ENCODE peak calls at places on chromosomes 7 and 10, in eight cellular contexts. L, Y, G, S, U, V, O and Q are unnamed samples.

GRCh38 chr10:62377966-62378365 is 3.8 kb downstream of the ZNF365 start:
- DNase-seq in U (no peak), L (no peak), V (no peak), O (no peak), Y (no peak), S (no peak), G (no peak), Q (no peak)

GRCh38 chr10:99809931-99810615 is 27.6 kb downstream of the ABCC2 start:
- DNase-seq in Y (no peak), G (no peak), L (peak; percentile 80), S (peak; percentile 25), U (no peak), V (no peak), O (no peak), Q (no peak)

GRCh38 chr10:124045245-124045644 is 48.2 kb downstream of the CHST15 start:
- DNase-seq in Y (no peak), U (no peak), G (no peak), V (no peak), S (no peak), O (no peak), L (no peak), Q (no peak)

GRCh38 chr7:122803323-122803722 is 82.9 kb downstream of the CADPS2 start:
- DNase-seq in Y (no peak), G (no peak), U (no peak), L (no peak), S (peak; percentile 0), O (no peak), V (no peak), Q (no peak)

GRCh38 chr10:15321431-15322321 is 49.4 kb downstream of the FAM171A1 start:
- DNase-seq in G (no peak), Y (peak; percentile 45), L (no peak), O (no peak), S (peak; percentile 64), U (no peak), V (no peak), Q (no peak)

GRCh38 chr10:78972160-78972946 is 96.4 kb upstream of the ZMIZ1 start:
- DNase-seq in G (no peak), U (peak; percentile 65), S (peak; percentile 94), V (no peak), Y (peak; percentile 78), L (no peak), O (peak; percentile 90), Q (peak; percentile 74)

GRCh38 chr10:34507217-34507616 is 307.9 kb downstream of the PARD3 start:
- DNase-seq in U (no peak), O (no peak), S (no peak), G (no peak), V (no peak), Y (no peak), L (peak; percentile 24), Q (no peak)

GRCh38 chr7:121494531-121494930 is 98.4 kb upstream of the FAM3C start:
- DNase-seq in L (no peak), V (no peak), Y (no peak), S (no peak), U (no peak), G (no peak), O (no peak), Q (no peak)

GRCh38 chr10:26780793-26781601 is 79.8 kb downstream of the ABI1 start:
- DNase-seq in S (peak; percentile 96), L (no peak), Y (no peak), O (no peak), V (peak; percentile 95), G (no peak), U (no peak), Q (no peak)

GRCh38 chr10:113958631-113959382 is 84.9 kb upstream of the ADRB1 start:
- DNase-seq in O (peak; percentile 22), S (peak; percentile 96), L (no peak), Y (no peak), G (no peak), V (peak; percentile 90), U (peak; percentile 83), Q (no peak)

GRCh38 chr10:60728056-60728455 is 50.2 kb upstream of the CDK1 start:
- DNase-seq in Y (no peak), S (no peak), L (no peak), V (no peak), U (no peak), O (no peak), G (peak; percentile 75), Q (no peak)

GRCh38 chr10:122441961-122442360 is 12.5 kb upstream of the ARMS2 start:
- DNase-seq in Y (no peak), O (no peak), L (no peak), S (peak; percentile 79), G (no peak), V (peak; percentile 84), U (no peak), Q (no peak)

GRCh38 chr10:29412452-29413004 is 123.7 kb downstream of the LYZL1 start:
- DNase-seq in V (no peak), O (no peak), L (no peak), Y (no peak), S (peak; percentile 42), G (no peak), U (no peak), Q (no peak)

GRCh38 chr7:112383671-112384417 is 66.4 kb upstream of the IFRD1 start:
- DNase-seq in L (peak; percentile 60), G (no peak), U (no peak), S (peak; percentile 28), O (no peak), Y (no peak), V (no peak), Q (no peak)

GRCh38 chr7:138434458-138435093 is 25.5 kb upstream of the TRIM24 start:
- DNase-seq in V (no peak), S (no peak), G (no peak), L (no peak), Y (no peak), U (no peak), O (no peak), Q (no peak)

GRCh38 chr10:26743091-26743490 is 45.6 kb downstream of the PDSS1 start:
- DNase-seq in O (no peak), L (no peak), V (no peak), Y (no peak), U (no peak), G (no peak), S (peak; percentile 80), Q (no peak)

GRCh38 chr10:71600856-71601255 is 118.7 kb downstream of the C10orf105 start:
- DNase-seq in U (no peak), Y (no peak), L (no peak), O (no peak), G (no peak), S (peak; percentile 94), V (peak; percentile 42), Q (no peak)

GRCh38 chr10:97770265-97770664 is 1.5 kb downstream of the SFRP5 start:
- DNase-seq in V (no peak), L (no peak), O (no peak), Y (no peak), G (no peak), U (no peak), S (no peak), Q (no peak)
- H3K27ac ChIP-seq in V (no peak overlapping the region), L (no peak overlapping the region), O (no peak overlapping the region), Y (no peak overlapping the region), G (no peak overlapping the region), U (no peak overlapping the region), S (no peak overlapping the region), Q (no peak overlapping the region)

GRCh38 chr7:70766694-70767093 is 365.2 kb upstream of the GALNT17 start:
- DNase-seq in Y (no peak), S (no peak), V (no peak), L (no peak), G (no peak), U (no peak), O (no peak), Q (no peak)

GRCh38 chr7:70766109-70766508 is 365.8 kb upstream of the GALNT17 start:
- DNase-seq in Y (no peak), L (no peak), U (no peak), G (no peak), S (no peak), V (no peak), O (no peak), Q (no peak)

GRCh38 chr7:70764004-70764691 is 367.8 kb upstream of the GALNT17 start:
- DNase-seq in Y (no peak), O (no peak), U (no peak), G (no peak), S (no peak), V (no peak), L (no peak), Q (no peak)

GRCh38 chr7:70764701-70765208 is 367.2 kb upstream of the GALNT17 start:
- DNase-seq in G (no peak), L (no peak), O (no peak), S (no peak), U (no peak), V (no peak), Y (no peak), Q (no peak)

DNA sequence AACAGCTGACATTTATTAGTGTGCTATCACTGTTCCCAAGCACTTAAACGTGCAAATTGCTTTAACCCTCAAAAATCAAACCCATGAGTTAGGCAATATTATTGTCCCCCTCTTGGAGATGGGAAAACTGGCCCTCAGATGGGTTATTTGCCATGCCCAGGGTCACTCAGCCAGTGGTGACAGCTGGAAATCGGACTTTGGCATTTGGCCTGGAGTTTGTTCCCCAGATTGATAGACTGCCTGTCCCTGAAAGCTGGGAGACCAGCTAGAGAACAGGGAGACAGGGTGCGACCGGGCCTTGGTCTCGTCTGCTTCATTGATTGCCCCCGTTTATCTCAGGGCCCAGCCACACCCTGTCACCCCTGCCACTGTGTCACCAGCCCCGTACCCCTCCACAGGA is 366.3 kb upstream of the GALNT17 start:
- DNase-seq in L (no peak), S (no peak), U (no peak), G (no peak), V (no peak), O (no peak), Y (no peak), Q (no peak)
- H3K27ac ChIP-seq in L (no peak overlapping the region), S (no peak overlapping the region), U (no peak overlapping the region), G (no peak overlapping the region), V (no peak overlapping the region), O (no peak overlapping the region), Y (no peak overlapping the region), Q (peak overlapping the region; percentile 41)

GRCh38 chr7:2082357-2083038 is 150.2 kb downstream of the MAD1L1 start:
- DNase-seq in Y (peak; percentile 95), V (no peak), U (no peak), S (peak; percentile 96), O (peak; percentile 54), L (no peak), G (no peak), Q (no peak)

GRCh38 chr7:2078899-2079298 is 153.8 kb downstream of the MAD1L1 start:
- DNase-seq in G (no peak), O (no peak), U (no peak), L (no peak), Y (peak; percentile 66), S (no peak), V (no peak), Q (no peak)

GRCh38 chr7:2081526-2082356 is 151.0 kb downstream of the MAD1L1 start:
- DNase-seq in G (no peak), O (no peak), L (no peak), U (no peak), V (no peak), S (no peak), Y (no peak), Q (no peak)

GRCh38 chr7:2079332-2080068 is 153.2 kb downstream of the MAD1L1 start:
- DNase-seq in O (no peak), G (no peak), L (no peak), S (no peak), U (no peak), Y (peak; percentile 80), V (no peak), Q (no peak)

GRCh38 chr7:2080069-2080405 is 152.7 kb downstream of the MAD1L1 start:
- DNase-seq in V (no peak), S (no peak), L (no peak), G (no peak), U (no peak), O (no peak), Y (no peak), Q (no peak)
- H3K27ac ChIP-seq in V (no peak overlapping the region), S (no peak overlapping the region), L (no peak overlapping the region), G (no peak overlapping the region), U (no peak overlapping the region), O (no peak overlapping the region), Y (peak overlapping the region; percentile 78), Q (no peak overlapping the region)

GRCh38 chr7:128993419-128993818 is 55.7 kb downstream of the IRF5 start:
- DNase-seq in S (no peak), O (no peak), Y (peak; percentile 16), G (no peak), L (no peak), V (no peak), U (no peak), Q (no peak)
- H3K27ac ChIP-seq in S (no peak overlapping the region), O (no peak overlapping the region), Y (no peak overlapping the region), G (no peak overlapping the region), L (no peak overlapping the region), V (no peak overlapping the region), U (no peak overlapping the region), Q (no peak overlapping the region)